ENCODE peak calls at places on chromosomes 11 and 22, in five cellular contexts. S is stomach, J is upper lobe of left lung, M is A549, D is heart left ventricle. K is an unnamed sample.

GRCh38 chr11:119303227-119303718 is 13.7 kb downstream of the MCAM start:
- DNase-seq in S (no peak), J (no peak), M (no peak), D (no peak), K (no peak)

GRCh38 chr11:111635706-111636045 is 33.4 kb downstream of the SIK2 start:
- DNase-seq in S (no peak), J (no peak), M (no peak), D (no peak), K (peak)

GRCh38 chr22:32336185-32336603 is 21.5 kb upstream of the RFPL3 start:
- DNase-seq in S (no peak), J (no peak), M (no peak), D (no peak), K (no peak)

GRCh38 chr22:17101475-17102296 is 16.9 kb downstream of the IL17RA start:
- DNase-seq in S (no peak), J (no peak), M (no peak), D (no peak), K (no peak)

GRCh38 chr22:22925795-22926358 is 38.3 kb downstream of the IGLL5 start:
- DNase-seq in S (no peak), J (no peak), M (no peak), D (peak), K (no peak)

GRCh38 chr11:122339661-122340060 is 223.6 kb upstream of the BLID start:
- DNase-seq in S (no peak), J (no peak), M (no peak), D (no peak), K (no peak)

GRCh38 chr11:20310137-20310536 is 53.4 kb upstream of the HTATIP2 start:
- DNase-seq in S (no peak), J (no peak), M (no peak), D (no peak), K (no peak)

GRCh38 chr11:90747057-90747456 is 524.2 kb upstream of the CHORDC1 start:
- DNase-seq in S (no peak), J (no peak), M (no peak), D (no peak), K (no peak)

GRCh38 chr22:25282671-25283561 is 63.5 kb downstream of the CRYBB2 start:
- DNase-seq in S (no peak), J (peak), M (no peak), D (peak), K (no peak)

GRCh38 chr11:30617762-30618161 is 31.6 kb upstream of the MPPED2 start:
- DNase-seq in S (no peak), J (no peak), M (no peak), D (no peak), K (no peak)

GRCh38 chr11:69531071-69531716 is 49.7 kb downstream of the LINC01488 start:
- DNase-seq in S (no peak), J (no peak), M (no peak), D (no peak), K (no peak)

GRCh38 chr11:93034031-93034430 is 64.6 kb downstream of the MTNR1B start:
- DNase-seq in S (peak), J (no peak), M (no peak), D (no peak), K (no peak)

GRCh38 chr11:71451596-71452353 is 1.2 kb upstream of the NADSYN1 start:
- DNase-seq in S (no peak), J (no peak), M (no peak), D (no peak), K (no peak)

GRCh38 chr11:92295175-92296137 is 70.8 kb downstream of the FAT3 start:
- DNase-seq in S (peak), J (no peak), M (peak), D (no peak), K (no peak)

GRCh38 chr22:46453006-46453828 is 84.2 kb downstream of the CELSR1 start:
- DNase-seq in S (peak), J (no peak), M (no peak), D (no peak), K (no peak)

GRCh38 chr11:8317164-8317563 is 53.5 kb upstream of the LMO1 start:
- DNase-seq in S (no peak), J (no peak), M (no peak), D (no peak), K (no peak)

GRCh38 chr22:30614268-30614667 is 7.3 kb downstream of the TCN2 start:
- DNase-seq in S (no peak), J (no peak), M (no peak), D (no peak), K (no peak)

GRCh38 chr11:59106363-59107336 is at the start of gene FAM111B:
- DNase-seq in S (peak), J (peak), M (peak), D (peak), K (peak)
- H3K27ac ChIP-seq in S (peak), J (peak), M (peak), D (no peak), K (no peak)

GRCh38 chr22:20282901-20283673 is 15.0 kb upstream of the RTN4R start:
- DNase-seq in S (no peak), J (peak), M (no peak), D (no peak), K (no peak)

GRCh38 chr22:20281891-20282290 is 13.8 kb upstream of the RTN4R start:
- DNase-seq in S (no peak), J (peak), M (no peak), D (no peak), K (no peak)

GRCh38 chr22:20283674-20284066 is 15.6 kb upstream of the RTN4R start:
- DNase-seq in S (no peak), J (peak), M (no peak), D (no peak), K (no peak)

GRCh38 chr22:20280866-20281265 is 12.7 kb upstream of the RTN4R start:
- DNase-seq in S (no peak), J (peak), M (no peak), D (no peak), K (no peak)

GRCh38 chr22:20284471-20285086 is 16.5 kb upstream of the RTN4R start:
- DNase-seq in S (no peak), J (peak), M (no peak), D (no peak), K (no peak)
- TF ChIP-seq POLR2A in S (no peak), J (no peak), M (no peak), D (no peak), K (no peak)

GRCh38 chr11:78380615-78381029 is 37.0 kb downstream of the GAB2 start:
- DNase-seq in S (no peak), J (no peak), M (no peak), D (no peak), K (no peak)
- H3K27ac ChIP-seq in S (no peak), J (no peak), M (no peak), D (no peak), K (no peak)

DNA sequence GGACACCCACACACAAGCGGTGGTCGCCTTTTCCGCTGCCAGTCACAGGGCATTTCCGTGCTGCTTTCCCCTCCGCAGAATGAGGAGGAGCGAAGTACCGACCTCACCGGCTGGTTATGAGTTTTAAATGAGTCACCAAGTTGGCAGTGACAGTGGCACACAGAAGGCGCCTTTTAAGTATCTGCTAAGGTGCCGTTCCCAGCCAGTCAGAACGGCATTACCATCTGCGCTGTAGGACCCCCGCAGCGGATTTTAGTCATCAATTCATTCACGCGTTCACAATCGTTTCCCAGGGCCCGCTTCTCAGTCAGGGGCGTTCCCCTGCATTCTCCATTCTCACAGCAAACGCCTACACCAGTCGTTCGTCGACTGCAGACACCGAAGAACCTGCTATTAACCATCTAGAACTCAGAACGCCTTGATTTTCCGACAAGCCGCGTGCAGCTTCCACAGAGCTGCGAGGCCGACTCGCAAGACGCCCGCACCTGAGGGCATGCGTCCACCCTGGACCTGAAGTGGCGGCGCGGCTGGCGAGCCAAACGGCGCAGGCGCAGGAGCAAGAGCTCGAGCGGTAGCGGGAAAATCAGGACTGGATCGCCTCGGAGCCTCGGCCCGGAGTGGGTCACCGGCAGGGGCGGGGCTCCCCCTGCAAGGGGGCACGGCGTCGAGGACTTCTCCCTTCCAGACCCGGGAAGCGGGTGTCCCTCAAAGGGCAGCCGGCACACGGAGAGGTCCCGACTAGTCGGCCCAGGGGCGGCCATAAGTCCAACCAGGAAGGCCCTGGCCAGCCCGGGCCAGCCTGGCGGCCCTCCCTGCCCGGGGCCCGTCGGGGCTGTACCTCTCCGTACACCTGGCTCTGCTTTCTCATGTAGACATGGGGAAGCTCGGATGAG is 642 bp downstream of the CYP2R1 start:
- DNase-seq in S (peak), J (peak), M (peak), D (peak), K (peak)
- TF ChIP-seq POLR2A in S (peak), J (peak), M (peak), D (no peak), K (peak)

GRCh38 chr11:58578635-58579191 is at the start of gene ZFP91:
- DNase-seq in S (peak), J (peak), M (peak), D (peak), K (peak)

GRCh38 chr11:58582437-58582836 is 3.6 kb downstream of the ZFP91 start:
- DNase-seq in S (no peak), J (no peak), M (no peak), D (no peak), K (no peak)

GRCh38 chr11:58578136-58578634 is 678 bp upstream of the ZFP91 start:
- DNase-seq in S (peak), J (peak), M (peak), D (peak), K (peak)

GRCh38 chr11:58579192-58580129 is 598 bp downstream of the ZFP91 start:
- DNase-seq in S (peak), J (peak), M (peak), D (peak), K (peak)

DNA sequence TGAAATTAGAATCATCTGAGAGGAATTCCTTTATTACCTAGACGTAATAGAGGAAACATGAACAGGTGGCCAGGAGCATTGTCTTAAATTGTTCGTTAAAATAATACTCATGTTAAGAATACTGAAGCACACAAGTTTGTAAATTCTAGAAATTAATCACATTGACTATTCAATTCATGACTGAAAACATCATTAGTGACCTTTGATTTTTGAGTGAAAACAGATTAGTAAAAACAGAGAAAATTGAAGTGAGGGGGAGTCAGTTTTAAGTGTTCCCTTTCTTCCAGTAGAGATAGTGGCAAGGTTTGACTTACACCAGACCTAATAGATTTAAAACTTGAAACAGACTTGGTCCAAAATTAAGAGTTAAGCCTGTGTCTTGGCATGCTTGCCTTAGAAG is 1.4 kb downstream of the ZFP91 start:
- DNase-seq in S (no peak), J (no peak), M (no peak), D (no peak), K (no peak)
- H3K27ac ChIP-seq in S (peak), J (peak), M (peak), D (peak), K (peak)

DNA sequence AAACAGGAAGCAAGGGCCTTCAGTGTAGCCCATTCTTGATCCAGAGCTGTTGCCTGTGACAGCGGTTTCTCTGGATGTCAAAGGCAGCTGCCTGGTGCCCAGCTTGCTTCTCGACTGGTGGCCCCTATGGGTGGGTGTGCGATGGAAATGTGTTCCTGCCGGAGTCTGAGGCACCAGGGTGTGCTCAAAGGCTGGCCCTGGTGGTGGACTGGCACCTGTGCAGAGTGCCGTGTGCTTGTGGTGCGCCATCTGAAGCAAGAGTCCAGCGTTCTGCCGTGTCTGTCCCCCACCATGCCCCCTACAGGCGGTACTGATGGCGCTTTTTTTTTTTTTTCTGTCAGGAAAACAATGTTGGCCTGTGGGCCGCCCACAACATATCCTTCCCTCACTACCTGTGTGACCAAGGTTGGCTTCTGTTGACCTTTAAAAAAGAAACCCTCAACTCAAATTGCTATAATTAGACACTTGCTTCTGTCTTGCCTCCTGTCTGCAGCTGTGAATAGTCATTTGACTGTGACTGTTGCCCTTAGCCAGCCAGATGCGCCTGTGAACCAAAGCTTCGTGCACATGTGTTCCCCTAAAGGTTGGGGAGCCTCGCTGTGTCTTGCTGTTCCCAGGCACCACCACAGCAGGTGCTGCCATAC is 4.7 kb upstream of the RANBP1 start:
- DNase-seq in S (no peak), J (peak), M (peak), D (peak), K (no peak)
- TF ChIP-seq POLR2A in S (no peak), J (no peak), M (no peak), D (no peak), K (no peak)

K was measured in gastrocnemius medialis.